ENCODE peak calls at places on chromosome 5, in four cellular contexts. N, J, I and Z are unnamed samples.

GRCh38 chr5:124735169-124735858 is 11.1 kb downstream of the ZNF608 start:
- DNase-seq in N (no peak), J (no peak), I (peak; percentile 56), Z (no peak)

GRCh38 chr5:149162401-149163084 is 21.2 kb downstream of the ABLIM3 start:
- DNase-seq in I (no peak), N (peak; percentile 11), J (no peak), Z (no peak)

GRCh38 chr5:81579525-81579924 is 171.4 kb downstream of the SSBP2 start:
- DNase-seq in I (peak; percentile 29), J (no peak), N (no peak), Z (peak; percentile 3)

GRCh38 chr5:56270568-56271392 is 37.6 kb upstream of the ANKRD55 start:
- DNase-seq in N (peak; percentile 62), I (peak; percentile 76), J (peak; percentile 32), Z (peak; percentile 61)

GRCh38 chr5:124034963-124035362 is 523.0 kb downstream of the CSNK1G3 start:
- DNase-seq in J (no peak), N (peak; percentile 84), I (no peak), Z (no peak)

GRCh38 chr5:36414869-36415282 is 113.2 kb upstream of the RANBP3L start:
- DNase-seq in N (no peak), I (peak; percentile 32), J (no peak), Z (no peak)

GRCh38 chr5:131318455-131318854 is 54.6 kb downstream of the CDC42SE2 start:
- DNase-seq in I (no peak), J (no peak), N (no peak), Z (no peak)

GRCh38 chr5:67303356-67303755 is 106.8 kb upstream of the CD180 start:
- DNase-seq in I (no peak), N (no peak), J (no peak), Z (no peak)

GRCh38 chr5:3119435-3119834 is 368.0 kb upstream of the IRX2 start:
- DNase-seq in J (no peak), I (no peak), N (no peak), Z (no peak)

GRCh38 chr5:318341-318897 is 3.1 kb upstream of the AHRR start:
- DNase-seq in N (no peak), I (no peak), J (no peak), Z (peak; percentile 41)

GRCh38 chr5:173243808-173244305 is 8.9 kb upstream of the NKX2-5 start:
- DNase-seq in I (no peak), J (no peak), N (no peak), Z (no peak)

GRCh38 chr5:5141625-5142527 is 1.7 kb downstream of the ADAMTS16 start:
- DNase-seq in N (no peak), I (peak; percentile 53), J (no peak), Z (peak; percentile 33)

GRCh38 chr5:150567031-150567680 is 59.2 kb downstream of the NDST1 start:
- DNase-seq in N (no peak), I (no peak), J (no peak), Z (peak; percentile 57)

GRCh38 chr5:39757121-39757520 is 332.3 kb upstream of the DAB2 start:
- DNase-seq in J (no peak), N (no peak), I (no peak), Z (no peak)

GRCh38 chr5:59584858-59585846 is 308.4 kb downstream of the PDE4D start:
- DNase-seq in N (no peak), I (no peak), J (no peak), Z (no peak)

GRCh38 chr5:138829341-138829740 is 45.8 kb downstream of the LRRTM2 start:
- DNase-seq in J (no peak), I (no peak), N (no peak), Z (no peak)

GRCh38 chr5:9765421-9765820 is 135.3 kb upstream of the TAS2R1 start:
- DNase-seq in N (no peak), J (no peak), I (no peak), Z (no peak)

GRCh38 chr5:105508519-105508918 is 1945.9 kb upstream of the NUDT12 start:
- DNase-seq in J (no peak), I (no peak), N (no peak), Z (no peak)

GRCh38 chr5:34583167-34583566 is 73.0 kb upstream of the RAI14 start:
- DNase-seq in I (no peak), J (no peak), N (no peak), Z (no peak)

GRCh38 chr5:157222506-157223230 is 42.0 kb downstream of the ITK start:
- DNase-seq in I (no peak), J (no peak), N (no peak), Z (no peak)

GRCh38 chr5:34740306-34740891 is 84.3 kb downstream of the RAI14 start:
- DNase-seq in J (no peak), I (no peak), N (no peak), Z (no peak)

GRCh38 chr5:74017112-74017511 is 391.1 kb downstream of the ARHGEF28 start:
- DNase-seq in I (no peak), N (no peak), J (no peak), Z (no peak)

GRCh38 chr5:32450952-32451351 is 6.4 kb upstream of the ZFR start:
- DNase-seq in J (no peak), N (no peak), I (peak; percentile 49), Z (no peak)

GRCh38 chr5:60779431-60779830 is 64.6 kb downstream of the ELOVL7 start:
- DNase-seq in J (no peak), N (no peak), I (no peak), Z (no peak)

GRCh38 chr5:160165137-160166068 is 46.2 kb upstream of the PWWP2A start:
- DNase-seq in N (no peak), J (no peak), I (no peak), Z (no peak)

DNA sequence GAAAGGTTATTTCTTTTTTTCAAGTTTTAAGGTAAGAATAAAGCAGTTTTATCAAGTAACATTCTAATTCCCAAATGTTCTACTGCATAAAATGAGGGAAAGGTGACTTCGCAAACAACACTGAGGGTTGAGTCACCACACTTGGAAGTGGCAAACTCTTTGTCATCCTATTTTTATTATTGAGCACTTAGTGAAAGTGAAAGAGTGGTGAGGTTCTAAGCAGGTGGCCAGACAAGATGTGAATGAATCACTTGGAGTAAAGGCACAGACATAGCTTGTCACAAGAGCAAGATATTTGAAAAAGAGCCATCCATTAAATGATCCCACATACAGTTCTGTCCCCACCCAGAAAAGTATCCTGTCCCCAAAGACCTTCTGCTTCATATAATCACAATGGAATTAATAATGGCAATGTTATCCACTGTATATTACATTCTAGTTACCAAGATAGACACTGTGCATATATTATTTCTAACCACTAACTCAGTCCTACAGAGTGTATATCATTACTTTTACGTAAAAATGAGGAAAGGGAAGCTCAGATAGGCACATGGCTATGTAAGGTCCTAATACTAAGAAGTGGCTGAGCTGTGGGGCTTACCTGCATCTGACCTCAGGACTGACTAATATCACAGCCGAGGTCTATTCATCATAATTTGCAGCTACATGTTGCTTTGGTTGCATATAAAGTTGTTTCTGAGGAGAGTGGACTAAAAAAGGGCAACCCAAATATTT is 730.4 kb upstream of the MEF2C start:
- DNase-seq in J (peak; percentile 25), I (no peak), N (peak; percentile 31), Z (no peak)
- TF ChIP-seq SPI1 in J (no peak), I (no peak), N (no peak), Z (no peak)

DNA sequence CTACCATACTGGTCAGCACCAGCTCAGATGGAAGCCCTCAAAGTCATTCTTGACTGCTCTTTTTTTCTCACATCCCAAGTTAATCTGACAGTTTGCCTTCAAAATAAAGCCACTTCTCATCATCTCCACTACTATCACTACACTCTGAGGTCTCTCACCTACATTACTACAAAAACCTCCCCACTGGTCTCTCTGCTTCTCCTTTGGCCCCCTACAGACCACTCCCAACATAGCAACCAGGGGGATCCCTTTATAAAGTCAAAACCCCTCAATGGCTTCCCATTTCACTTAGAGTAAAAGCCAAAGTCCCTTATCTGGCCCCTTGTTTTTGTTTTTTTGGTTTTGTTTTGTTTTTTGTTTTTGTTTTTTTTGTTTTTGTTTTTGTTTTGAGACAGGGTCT is 4.6 kb downstream of the ARAP3 start:
- DNase-seq in J (no peak), I (peak; percentile 43), N (no peak), Z (no peak)
- TF ChIP-seq SPI1 in J (no peak), I (no peak), N (no peak), Z (no peak)

DNA sequence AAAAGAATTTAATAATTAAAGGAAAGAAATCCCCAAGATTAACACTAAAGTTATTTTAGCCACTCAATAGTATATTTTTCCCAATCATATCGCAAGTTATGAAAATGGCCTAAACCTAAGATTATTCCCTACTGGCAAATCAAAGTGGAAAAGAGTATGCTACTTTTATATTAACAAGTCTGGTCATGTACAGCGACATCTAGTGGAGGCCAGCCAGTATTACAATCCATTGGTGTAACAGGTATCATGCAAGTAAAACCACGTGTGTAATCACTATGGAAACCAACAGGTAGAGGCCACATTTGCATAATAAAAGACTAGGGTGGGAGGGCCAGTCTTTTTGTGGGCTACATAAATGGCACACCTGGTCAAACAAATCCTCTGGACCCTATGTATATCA is 976.4 kb upstream of the CDH9 start:
- DNase-seq in N (no peak), J (no peak), I (peak; percentile 11), Z (peak; percentile 15)
- TF ChIP-seq SPI1 in N (no peak), J (no peak), I (no peak), Z (no peak)

DNA sequence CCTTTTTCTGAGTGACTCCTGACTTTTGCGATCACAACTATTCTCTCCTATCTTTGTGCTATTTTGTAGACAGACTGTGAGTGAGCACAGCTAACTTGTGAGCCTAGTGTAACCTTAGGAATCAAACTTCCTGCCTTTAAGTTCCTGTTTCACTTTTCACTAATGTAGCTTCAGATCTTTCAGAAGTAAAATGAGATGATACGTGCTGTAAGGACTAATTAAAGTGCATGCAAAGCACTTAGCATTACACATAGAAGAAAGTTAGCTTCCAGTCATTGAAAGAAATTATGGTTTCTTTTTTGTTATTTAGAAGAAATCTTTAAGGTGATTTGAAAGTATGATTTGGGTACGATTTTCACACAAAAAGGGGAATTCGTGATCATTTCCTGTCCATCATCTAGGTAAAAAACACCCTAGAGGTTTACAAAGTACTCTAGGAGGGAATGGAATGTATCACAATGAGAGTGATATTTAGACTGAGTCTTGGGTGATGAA is 122.7 kb downstream of the ST8SIA4 start:
- DNase-seq in J (no peak), N (peak; percentile 65), I (no peak), Z (peak; percentile 2)
- TF ChIP-seq SPI1 in J (no peak), N (no peak), I (no peak), Z (no peak)

DNA sequence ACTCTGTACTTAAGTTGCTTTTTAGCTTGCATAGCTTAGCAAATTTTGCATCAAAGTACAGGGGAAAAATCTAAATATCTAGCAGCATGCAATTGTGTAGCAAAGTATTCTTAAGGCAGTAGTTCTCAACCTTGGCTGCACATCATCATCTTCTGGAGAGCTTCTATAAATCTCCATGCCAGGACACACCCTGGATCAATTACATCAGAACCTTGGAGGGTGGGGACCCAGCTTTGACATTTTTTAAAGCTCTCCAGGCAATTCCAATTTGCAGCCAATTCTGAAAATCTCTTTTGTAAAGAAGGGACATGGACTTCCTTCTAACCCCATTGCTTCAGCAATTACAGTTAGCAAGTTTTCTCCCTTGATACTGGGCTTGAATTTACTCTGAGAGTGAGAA is 187.6 kb downstream of the SNCAIP start:
- DNase-seq in N (no peak), I (no peak), J (no peak), Z (no peak)
- TF ChIP-seq SPI1 in N (no peak), I (no peak), J (no peak), Z (no peak)

GRCh38 chr5:1747803-1748085 is 51.9 kb downstream of the MRPL36 start:
- DNase-seq in I (no peak), J (no peak), N (no peak), Z (no peak)
- TF ChIP-seq SPI1 in I (no peak), J (no peak), N (no peak), Z (no peak)